ENCODE peak calls at places on chromosomes 2 and 18, in ten cellular contexts. Y, G, T, F, I, E, J, L, M and Z are unnamed samples.

GRCh38 chr2:197647961-197648690 is 27.3 kb downstream of the RFTN2 start:
- DNase-seq in M (peak), I (no peak), J (no peak), G (no peak), L (no peak), E (no peak), T (no peak), Y (no peak), F (no peak), Z (no peak)

GRCh38 chr18:24964213-24964612 is 387.8 kb downstream of the ZNF521 start:
- DNase-seq in J (no peak), L (peak), E (no peak), F (no peak), I (no peak), M (no peak), G (no peak), T (no peak), Y (no peak), Z (no peak)

GRCh38 chr18:77079088-77079487 is 53.5 kb downstream of the MBP start:
- DNase-seq in J (no peak), T (no peak), F (no peak), G (no peak), L (no peak), M (no peak), E (no peak), Y (no peak), I (no peak), Z (no peak)

GRCh38 chr2:156901373-156902031 is 356.0 kb upstream of the GALNT5 start:
- DNase-seq in T (no peak), G (no peak), I (peak), M (no peak), F (peak), J (no peak), E (no peak), L (no peak), Y (no peak), Z (no peak)

GRCh38 chr2:233117811-233118480 is 57.8 kb downstream of the INPP5D start:
- DNase-seq in J (no peak), I (no peak), Y (no peak), F (no peak), E (no peak), G (no peak), L (no peak), M (no peak), T (no peak), Z (no peak)

GRCh38 chr2:202171246-202171833 is 67.1 kb downstream of the SUMO1 start:
- DNase-seq in G (peak), M (no peak), E (no peak), J (no peak), F (no peak), I (no peak), Y (no peak), T (no peak), L (no peak), Z (no peak)

GRCh38 chr2:235859651-235860050 is 308.5 kb downstream of the GBX2 start:
- DNase-seq in F (no peak), I (no peak), L (no peak), J (no peak), T (no peak), Y (no peak), M (no peak), G (no peak), E (no peak), Z (no peak)

GRCh38 chr2:69494126-69494525 is 56.9 kb upstream of the NFU1 start:
- DNase-seq in J (no peak), E (no peak), F (no peak), L (no peak), T (no peak), G (no peak), Y (no peak), M (no peak), I (no peak), Z (no peak)

GRCh38 chr2:43882312-43882711 is 43.5 kb downstream of the ABCG8 start:
- DNase-seq in G (no peak), L (no peak), F (no peak), M (no peak), Y (no peak), I (no peak), E (no peak), T (no peak), J (no peak), Z (no peak)

GRCh38 chr2:233466991-233467603 is 99.5 kb downstream of the USP40 start:
- DNase-seq in L (no peak), G (no peak), Y (no peak), I (no peak), J (no peak), E (no peak), F (no peak), T (no peak), M (no peak), Z (no peak)